ENCODE peak calls at places on chromosome 16, in six cellular contexts. One of them, this sample, is unnamed.
A peak's percentile ranks its signal among the peaks of the same experiment; 100 is the strongest.

GRCh38 chr16:66695935-66696668 is 441 bp downstream of the CMTM4 start:
- DNase-seq in bronchial epithelial cell: no peak
- DNase-seq in Caco-2: peak; percentile 80
- DNase-seq in uterus: peak; percentile 19
- DNase-seq in Panc1: no peak
- DNase-seq in cardiac fibroblast: no peak
- DNase-seq in this sample: no peak

GRCh38 chr16:1527836-1528811 is 5.3 kb upstream of the TMEM204 start:
- DNase-seq in bronchial epithelial cell: no peak
- DNase-seq in Caco-2: no peak
- DNase-seq in uterus: no peak
- DNase-seq in Panc1: no peak
- DNase-seq in cardiac fibroblast: peak; percentile 58
- DNase-seq in this sample: no peak

GRCh38 chr16:75238132-75238852 is 13.1 kb downstream of the BCAR1 start:
- DNase-seq in bronchial epithelial cell: no peak
- DNase-seq in Caco-2: no peak
- DNase-seq in uterus: peak; percentile 91
- DNase-seq in Panc1: no peak
- DNase-seq in cardiac fibroblast: peak; percentile 90
- DNase-seq in this sample: no peak

GRCh38 chr16:15846510-15846909 is 10.3 kb downstream of the MYH11 start:
- DNase-seq in bronchial epithelial cell: no peak
- DNase-seq in Caco-2: no peak
- DNase-seq in uterus: no peak
- DNase-seq in Panc1: no peak
- DNase-seq in cardiac fibroblast: no peak
- DNase-seq in this sample: no peak

GRCh38 chr16:75288596-75289120 is 37.2 kb upstream of the BCAR1 start:
- DNase-seq in bronchial epithelial cell: no peak
- DNase-seq in Caco-2: no peak
- DNase-seq in uterus: no peak
- DNase-seq in Panc1: no peak
- DNase-seq in cardiac fibroblast: no peak
- DNase-seq in this sample: no peak

GRCh38 chr16:60204221-60204620 is 1470.1 kb upstream of the GOT2 start:
- DNase-seq in bronchial epithelial cell: no peak
- DNase-seq in Caco-2: no peak
- DNase-seq in uterus: no peak
- DNase-seq in Panc1: no peak
- DNase-seq in cardiac fibroblast: peak; percentile 18
- DNase-seq in this sample: no peak

GRCh38 chr16:81140930-81141780 is 45.0 kb upstream of the GCSH start:
- DNase-seq in bronchial epithelial cell: no peak
- DNase-seq in Caco-2: peak; percentile 47
- DNase-seq in uterus: no peak
- DNase-seq in Panc1: no peak
- DNase-seq in cardiac fibroblast: no peak
- DNase-seq in this sample: no peak

GRCh38 chr16:57711331-57711730 is 16.7 kb downstream of the DRC7 start:
- DNase-seq in bronchial epithelial cell: no peak
- DNase-seq in Caco-2: no peak
- DNase-seq in uterus: no peak
- DNase-seq in Panc1: no peak
- DNase-seq in cardiac fibroblast: no peak
- DNase-seq in this sample: no peak

GRCh38 chr16:71303938-71304337 is 14.7 kb upstream of the CMTR2 start:
- DNase-seq in bronchial epithelial cell: peak; percentile 31
- DNase-seq in Caco-2: no peak
- DNase-seq in uterus: no peak
- DNase-seq in Panc1: no peak
- DNase-seq in cardiac fibroblast: no peak
- DNase-seq in this sample: no peak

GRCh38 chr16:30902070-30902972 is 5.9 kb downstream of the CTF1 start:
- DNase-seq in bronchial epithelial cell: peak; percentile 15
- DNase-seq in Caco-2: peak; percentile 66
- DNase-seq in uterus: no peak
- DNase-seq in Panc1: no peak
- DNase-seq in cardiac fibroblast: peak; percentile 59
- DNase-seq in this sample: no peak

GRCh38 chr16:54501797-54502196 is 215.2 kb upstream of the IRX3 start:
- DNase-seq in bronchial epithelial cell: no peak
- DNase-seq in Caco-2: no peak
- DNase-seq in uterus: no peak
- DNase-seq in Panc1: no peak
- DNase-seq in cardiac fibroblast: no peak
- DNase-seq in this sample: no peak

GRCh38 chr16:2829501-2830354 is at the start of gene ZG16B:
- DNase-seq in bronchial epithelial cell: no peak
- DNase-seq in Caco-2: no peak
- DNase-seq in uterus: no peak
- DNase-seq in Panc1: no peak
- DNase-seq in cardiac fibroblast: no peak
- DNase-seq in this sample: no peak

GRCh38 chr16:78788276-78788675 is 688.8 kb downstream of the WWOX start:
- DNase-seq in bronchial epithelial cell: no peak
- DNase-seq in Caco-2: peak; percentile 22
- DNase-seq in uterus: no peak
- DNase-seq in Panc1: no peak
- DNase-seq in cardiac fibroblast: no peak
- DNase-seq in this sample: no peak

GRCh38 chr16:66135376-66135775 is 231.1 kb upstream of the CDH5 start:
- DNase-seq in bronchial epithelial cell: no peak
- DNase-seq in Caco-2: no peak
- DNase-seq in uterus: peak; percentile 33
- DNase-seq in Panc1: no peak
- DNase-seq in cardiac fibroblast: no peak
- DNase-seq in this sample: no peak

GRCh38 chr16:69131167-69131748 is 1.1 kb downstream of the CHTF8 start:
- DNase-seq in bronchial epithelial cell: no peak
- DNase-seq in Caco-2: peak; percentile 24
- DNase-seq in uterus: no peak
- DNase-seq in Panc1: no peak
- DNase-seq in cardiac fibroblast: no peak
- DNase-seq in this sample: no peak

GRCh38 chr16:66660422-66661209 is 35.9 kb downstream of the CMTM4 start:
- DNase-seq in bronchial epithelial cell: peak; percentile 86
- DNase-seq in Caco-2: no peak
- DNase-seq in uterus: peak; percentile 67
- DNase-seq in Panc1: no peak
- DNase-seq in cardiac fibroblast: peak; percentile 90
- DNase-seq in this sample: no peak

GRCh38 chr16:4071686-4072561 is 44.3 kb downstream of the ADCY9 start:
- DNase-seq in bronchial epithelial cell: no peak
- DNase-seq in Caco-2: no peak
- DNase-seq in uterus: no peak
- DNase-seq in Panc1: no peak
- DNase-seq in cardiac fibroblast: no peak
- DNase-seq in this sample: no peak

GRCh38 chr16:14333361-14333760 is 262.2 kb downstream of the MRTFB start:
- DNase-seq in bronchial epithelial cell: no peak
- DNase-seq in Caco-2: no peak
- DNase-seq in uterus: no peak
- DNase-seq in Panc1: no peak
- DNase-seq in cardiac fibroblast: no peak
- DNase-seq in this sample: no peak

GRCh38 chr16:30049871-30050270 is 15.7 kb upstream of the ALDOA start:
- DNase-seq in bronchial epithelial cell: no peak
- DNase-seq in Caco-2: no peak
- DNase-seq in uterus: no peak
- DNase-seq in Panc1: no peak
- DNase-seq in cardiac fibroblast: no peak
- DNase-seq in this sample: no peak

GRCh38 chr16:89307421-89307805 is 89.9 kb downstream of the ZNF778 start:
- DNase-seq in bronchial epithelial cell: no peak
- DNase-seq in Caco-2: no peak
- DNase-seq in uterus: no peak
- DNase-seq in Panc1: no peak
- DNase-seq in cardiac fibroblast: no peak
- DNase-seq in this sample: no peak

GRCh38 chr16:13193721-13194120 is 292.3 kb downstream of the SHISA9 start:
- DNase-seq in bronchial epithelial cell: no peak
- DNase-seq in Caco-2: no peak
- DNase-seq in uterus: no peak
- DNase-seq in Panc1: no peak
- DNase-seq in cardiac fibroblast: no peak
- DNase-seq in this sample: no peak

GRCh38 chr16:56625140-56625942 is at the start of gene MT1E:
- DNase-seq in bronchial epithelial cell: peak; percentile 50
- DNase-seq in Caco-2: no peak
- DNase-seq in uterus: peak; percentile 75
- DNase-seq in Panc1: no peak
- DNase-seq in cardiac fibroblast: peak; percentile 86
- DNase-seq in this sample: no peak

GRCh38 chr16:76837872-76838271 is 353.1 kb upstream of the MON1B start:
- DNase-seq in bronchial epithelial cell: no peak
- DNase-seq in Caco-2: no peak
- DNase-seq in uterus: no peak
- DNase-seq in Panc1: no peak
- DNase-seq in cardiac fibroblast: no peak
- DNase-seq in this sample: no peak

GRCh38 chr16:73047536-73048291 is at the start of gene ZFHX3:
- DNase-seq in bronchial epithelial cell: peak; percentile 33
- DNase-seq in Caco-2: peak; percentile 89
- DNase-seq in uterus: peak; percentile 69
- DNase-seq in Panc1: no peak
- DNase-seq in cardiac fibroblast: peak; percentile 66
- DNase-seq in this sample: no peak

GRCh38 chr16:15792563-15792971 is 64.3 kb downstream of the MYH11 start:
- DNase-seq in bronchial epithelial cell: no peak
- DNase-seq in Caco-2: no peak
- DNase-seq in uterus: no peak
- DNase-seq in Panc1: no peak
- DNase-seq in cardiac fibroblast: no peak
- DNase-seq in this sample: no peak

GRCh38 chr16:66194866-66195265 is 171.6 kb upstream of the CDH5 start:
- DNase-seq in bronchial epithelial cell: no peak
- DNase-seq in Caco-2: no peak
- DNase-seq in uterus: no peak
- DNase-seq in Panc1: no peak
- DNase-seq in cardiac fibroblast: no peak
- DNase-seq in this sample: no peak

GRCh38 chr16:89357460-89357859 is 132.9 kb downstream of the ANKRD11 start:
- DNase-seq in bronchial epithelial cell: no peak
- DNase-seq in Caco-2: no peak
- DNase-seq in uterus: no peak
- DNase-seq in Panc1: no peak
- DNase-seq in cardiac fibroblast: no peak
- DNase-seq in this sample: no peak

GRCh38 chr16:57304169-57305061 is 19.9 kb upstream of the PLLP start:
- DNase-seq in bronchial epithelial cell: peak; percentile 41
- DNase-seq in Caco-2: peak; percentile 95
- DNase-seq in uterus: peak; percentile 47
- DNase-seq in Panc1: peak; percentile 46
- DNase-seq in cardiac fibroblast: peak; percentile 90
- DNase-seq in this sample: no peak

GRCh38 chr16:383326-384020 is 1.7 kb upstream of the PGAP6 start:
- DNase-seq in bronchial epithelial cell: peak; percentile 74
- DNase-seq in Caco-2: no peak
- DNase-seq in uterus: no peak
- DNase-seq in Panc1: no peak
- DNase-seq in cardiac fibroblast: no peak
- DNase-seq in this sample: peak; percentile 44
- TF ChIP-seq CTCF in bronchial epithelial cell: peak; percentile 17
- TF ChIP-seq CTCF in Caco-2: no peak
- TF ChIP-seq CTCF in uterus: no peak
- TF ChIP-seq CTCF in Panc1: no peak
- TF ChIP-seq CTCF in cardiac fibroblast: no peak
- TF ChIP-seq CTCF in this sample: no peak

GRCh38 chr16:85749686-85750020 is 1.2 kb downstream of the C16orf74 start:
- DNase-seq in bronchial epithelial cell: no peak
- DNase-seq in Caco-2: no peak
- DNase-seq in uterus: no peak
- DNase-seq in Panc1: no peak
- DNase-seq in cardiac fibroblast: no peak
- DNase-seq in this sample: no peak
- TF ChIP-seq CTCF in bronchial epithelial cell: no peak
- TF ChIP-seq CTCF in Caco-2: no peak
- TF ChIP-seq CTCF in uterus: no peak
- TF ChIP-seq CTCF in Panc1: no peak
- TF ChIP-seq CTCF in cardiac fibroblast: no peak
- TF ChIP-seq CTCF in this sample: no peak

GRCh38 chr16:65122974-65123845 is 1.3 kb upstream of the CDH11 start:
- DNase-seq in bronchial epithelial cell: no peak
- DNase-seq in Caco-2: peak; percentile 5
- DNase-seq in uterus: peak; percentile 79
- DNase-seq in Panc1: no peak
- DNase-seq in cardiac fibroblast: peak; percentile 65
- DNase-seq in this sample: no peak

GRCh38 chr16:65122724-65122973 is 786 bp upstream of the CDH11 start:
- DNase-seq in bronchial epithelial cell: no peak
- DNase-seq in Caco-2: no peak
- DNase-seq in uterus: no peak
- DNase-seq in Panc1: no peak
- DNase-seq in cardiac fibroblast: no peak
- DNase-seq in this sample: no peak

GRCh38 chr16:65124596-65124995 is 2.7 kb upstream of the CDH11 start:
- DNase-seq in bronchial epithelial cell: no peak
- DNase-seq in Caco-2: no peak
- DNase-seq in uterus: no peak
- DNase-seq in Panc1: no peak
- DNase-seq in cardiac fibroblast: no peak
- DNase-seq in this sample: no peak

GRCh38 chr16:65125322-65125721 is 3.5 kb upstream of the CDH11 start:
- DNase-seq in bronchial epithelial cell: no peak
- DNase-seq in Caco-2: no peak
- DNase-seq in uterus: no peak
- DNase-seq in Panc1: no peak
- DNase-seq in cardiac fibroblast: no peak
- DNase-seq in this sample: no peak

DNA sequence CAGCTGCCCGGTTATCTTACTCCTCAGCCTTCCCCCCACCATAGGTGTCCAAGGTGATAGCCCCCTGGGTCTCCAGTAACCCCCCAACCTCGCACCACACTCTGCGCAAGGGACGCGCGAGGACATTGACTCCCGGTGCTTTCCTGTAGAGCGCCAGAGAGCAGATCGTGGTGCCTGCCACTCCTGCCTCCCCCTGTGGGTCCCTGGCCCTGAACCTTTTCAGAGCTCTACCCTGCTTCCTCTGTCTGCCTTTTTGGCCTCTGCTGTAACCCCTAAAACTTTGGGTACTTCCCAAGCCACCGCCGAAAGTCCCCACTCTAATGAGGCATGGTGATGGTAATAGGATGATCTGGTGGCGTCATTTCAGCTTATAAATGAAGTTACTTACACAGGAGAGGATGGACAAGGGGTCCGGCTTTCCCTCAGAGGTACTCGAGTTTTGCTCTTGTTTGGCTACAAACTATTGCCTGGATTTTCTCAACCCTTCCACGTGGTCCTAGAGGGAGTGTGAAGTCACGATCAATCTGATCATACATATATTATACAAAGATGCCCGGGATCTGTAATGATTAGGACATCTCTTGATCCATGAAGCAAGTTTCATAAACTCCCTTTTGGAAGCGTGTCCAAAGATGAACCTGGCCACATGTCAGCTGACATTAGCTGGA is 2.1 kb upstream of the CDH11 start:
- DNase-seq in bronchial epithelial cell: no peak
- DNase-seq in Caco-2: no peak
- DNase-seq in uterus: peak; percentile 16
- DNase-seq in Panc1: no peak
- DNase-seq in cardiac fibroblast: no peak
- DNase-seq in this sample: no peak
- TF ChIP-seq CTCF in bronchial epithelial cell: no peak
- TF ChIP-seq CTCF in Caco-2: no peak
- TF ChIP-seq CTCF in uterus: no peak
- TF ChIP-seq CTCF in Panc1: no peak
- TF ChIP-seq CTCF in cardiac fibroblast: no peak
- TF ChIP-seq CTCF in this sample: no peak

GRCh38 chr16:52573365-52574104 is 26.6 kb upstream of the TOX3 start:
- DNase-seq in bronchial epithelial cell: peak; percentile 25
- DNase-seq in Caco-2: peak; percentile 65
- DNase-seq in uterus: no peak
- DNase-seq in Panc1: no peak
- DNase-seq in cardiac fibroblast: no peak
- DNase-seq in this sample: no peak
- TF ChIP-seq CTCF in bronchial epithelial cell: no peak
- TF ChIP-seq CTCF in Caco-2: no peak
- TF ChIP-seq CTCF in uterus: no peak
- TF ChIP-seq CTCF in Panc1: no peak
- TF ChIP-seq CTCF in cardiac fibroblast: no peak
- TF ChIP-seq CTCF in this sample: no peak